ENCODE peak calls at places on chromosome 2, in four cellular contexts. N, S, X and R are unnamed samples. For H3K36me3, the result is how much of the 10 kb centered on the place peaks cover.

GRCh38 chr2:212897296-212897695 is 254.1 kb downstream of the IKZF2 start:
- DNase-seq in S (no peak), N (no peak), X (no peak), R (no peak)

GRCh38 chr2:105809099-105809473 is 64.4 kb downstream of the NCK2 start:
- DNase-seq in N (no peak), S (no peak), X (no peak), R (no peak)

GRCh38 chr2:207258191-207258991 is 92.6 kb upstream of the KLF7 start:
- DNase-seq in X (no peak), N (peak), S (no peak), R (peak)

GRCh38 chr2:101753207-101753616 is 55.7 kb downstream of the MAP4K4 start:
- DNase-seq in N (no peak), S (no peak), X (no peak), R (peak)

GRCh38 chr2:232315049-232315922 is 63.3 kb upstream of the ALPP start:
- DNase-seq in X (no peak), S (peak), N (peak), R (no peak)

GRCh38 chr2:28381225-28382180 is 11.2 kb upstream of the FOSL2 start:
- DNase-seq in X (no peak), N (no peak), S (no peak), R (no peak)

GRCh38 chr2:113342650-113343049 is 63.9 kb upstream of the PAX8 start:
- DNase-seq in X (no peak), N (no peak), S (no peak), R (no peak)

GRCh38 chr2:127762846-127763245 is 48.1 kb downstream of the WDR33 start:
- DNase-seq in S (no peak), X (no peak), N (no peak), R (no peak)

GRCh38 chr2:21710031-21710430 is 586.3 kb downstream of the TDRD15 start:
- DNase-seq in X (no peak), N (no peak), S (no peak), R (no peak)

GRCh38 chr2:207129821-207130220 is 35.9 kb downstream of the KLF7 start:
- DNase-seq in X (no peak), S (no peak), N (no peak), R (no peak)

GRCh38 chr2:48510329-48510728 is 19.6 kb upstream of the STON1 start:
- DNase-seq in X (no peak), N (peak), S (no peak), R (no peak)

GRCh38 chr2:55995206-55995605 is 71.6 kb upstream of the EFEMP1 start:
- DNase-seq in N (peak), S (no peak), X (no peak), R (no peak)

GRCh38 chr2:166333809-166334208 is 41.9 kb downstream of the SCN9A start:
- DNase-seq in X (no peak), S (no peak), N (peak), R (no peak)

GRCh38 chr2:118062048-118062447 is 26.2 kb upstream of the INSIG2 start:
- DNase-seq in S (no peak), N (no peak), X (no peak), R (no peak)

GRCh38 chr2:79511320-79511951 is 1.4 kb upstream of the CTNNA2 start:
- DNase-seq in X (peak), N (peak), S (peak), R (peak)

GRCh38 chr2:30273574-30273929 is 42.2 kb downstream of the LBH start:
- DNase-seq in N (peak), S (no peak), X (no peak), R (no peak)

DNA sequence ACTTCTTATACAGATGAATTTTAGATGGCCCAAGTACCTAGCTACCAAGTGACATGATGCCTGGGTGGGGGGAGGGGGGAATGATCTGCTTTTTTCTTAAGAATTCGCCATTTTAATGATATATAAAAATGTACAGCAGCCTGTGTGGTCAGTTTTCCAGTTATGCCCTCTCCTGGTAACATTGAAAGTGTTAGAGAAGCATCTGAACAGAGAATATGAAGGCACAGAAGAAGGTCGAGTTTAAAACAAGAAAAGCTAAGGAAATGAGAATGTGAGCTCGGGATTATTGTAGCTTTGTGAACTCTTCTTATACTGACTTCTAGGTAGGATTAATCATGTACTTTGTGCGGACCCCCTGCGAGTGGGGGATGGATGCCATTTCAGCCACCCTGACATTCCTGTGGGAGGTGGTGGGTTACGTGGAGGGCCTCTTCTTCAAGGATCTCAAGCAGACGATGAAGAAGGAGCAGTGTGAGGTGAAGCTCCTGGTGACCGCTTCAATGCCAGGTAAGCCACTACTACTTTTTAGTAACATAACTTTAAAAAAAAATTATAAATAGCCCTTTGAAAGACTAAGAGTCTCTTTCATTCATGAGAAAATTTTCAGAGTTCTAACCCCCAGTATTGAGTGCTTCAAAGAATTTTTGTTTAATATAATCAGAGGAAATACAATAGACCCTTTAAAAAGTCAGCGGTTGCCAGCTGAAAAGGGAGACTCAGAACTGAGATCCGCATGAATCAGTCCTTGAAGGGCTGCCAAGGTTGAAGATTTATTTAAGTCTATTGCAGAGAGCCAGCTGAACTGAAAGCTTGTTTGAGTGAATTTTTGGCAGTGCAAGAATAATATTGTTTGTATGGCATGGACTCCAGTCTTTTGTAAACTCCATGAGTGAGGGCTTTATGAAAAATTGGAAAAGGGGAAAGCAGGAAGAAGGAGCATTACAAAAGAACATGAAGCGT is 68.7 kb upstream of the RPE start:
- DNase-seq in N (peak), X (no peak), S (no peak), R (no peak)
- H3K4me3 ChIP-seq in N (no peak), X (no peak), S (no peak), R (no peak)

GRCh38 chr2:241224851-241225438 is 36.5 kb downstream of the ANO7 start:
- DNase-seq in N (no peak), X (no peak), S (no peak), R (no peak)
- H3K36me3 ChIP-seq in N (under half), X (under half), S (under half), R (under half)

GRCh38 chr2:196168181-196168580 is 3.2 kb downstream of the STK17B start:
- DNase-seq in X (no peak), S (peak), N (peak), R (peak)

GRCh38 chr2:196166876-196167275 is 4.5 kb downstream of the STK17B start:
- DNase-seq in S (peak), N (peak), X (no peak), R (no peak)

GRCh38 chr2:196170202-196170680 is 1.1 kb downstream of the STK17B start:
- DNase-seq in S (peak), N (peak), X (no peak), R (peak)

GRCh38 chr2:196169521-196169920 is 1.9 kb downstream of the STK17B start:
- DNase-seq in S (peak), N (peak), X (no peak), R (no peak)

DNA sequence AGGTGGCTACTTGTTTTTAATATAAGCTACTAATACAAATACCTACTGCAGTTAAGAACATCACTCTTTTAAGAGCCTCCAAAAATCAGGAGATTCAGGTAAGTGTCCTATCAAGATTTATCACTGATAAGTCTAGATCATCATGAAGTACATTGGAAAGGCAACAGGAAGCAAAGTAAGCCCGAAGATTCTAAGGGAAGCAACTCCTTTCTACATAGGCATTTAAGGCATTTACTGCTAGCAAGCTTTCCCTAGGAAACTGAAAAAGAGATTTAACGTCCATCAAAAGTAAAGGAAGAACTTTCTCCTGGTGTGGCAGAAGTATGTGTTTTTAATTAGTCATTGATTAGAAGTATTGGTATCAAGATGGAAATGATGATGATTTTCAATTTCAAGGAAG is 3.7 kb downstream of the STK17B start:
- DNase-seq in S (peak), X (no peak), N (no peak), R (no peak)
- H3K4me3 ChIP-seq in S (peak), X (no peak), N (peak), R (no peak)

GRCh38 chr2:54967269-54967668 is 83.0 kb downstream of the RTN4 start:
- DNase-seq in S (no peak), X (no peak), N (no peak), R (no peak)
- H3K36me3 ChIP-seq in S (under half), X (under half), N (under half), R (under half)

GRCh38 chr2:130335226-130335625 is 7.5 kb upstream of the IMP4 start:
- DNase-seq in X (no peak), S (no peak), N (no peak), R (no peak)

GRCh38 chr2:130336150-130336876 is 6.4 kb upstream of the IMP4 start:
- DNase-seq in S (no peak), X (no peak), N (no peak), R (no peak)

GRCh38 chr2:130334026-130334425 is 8.7 kb upstream of the IMP4 start:
- DNase-seq in N (no peak), X (no peak), S (no peak), R (no peak)

GRCh38 chr2:130328710-130329109 is 14.0 kb upstream of the IMP4 start:
- DNase-seq in S (no peak), X (no peak), N (peak), R (no peak)

DNA sequence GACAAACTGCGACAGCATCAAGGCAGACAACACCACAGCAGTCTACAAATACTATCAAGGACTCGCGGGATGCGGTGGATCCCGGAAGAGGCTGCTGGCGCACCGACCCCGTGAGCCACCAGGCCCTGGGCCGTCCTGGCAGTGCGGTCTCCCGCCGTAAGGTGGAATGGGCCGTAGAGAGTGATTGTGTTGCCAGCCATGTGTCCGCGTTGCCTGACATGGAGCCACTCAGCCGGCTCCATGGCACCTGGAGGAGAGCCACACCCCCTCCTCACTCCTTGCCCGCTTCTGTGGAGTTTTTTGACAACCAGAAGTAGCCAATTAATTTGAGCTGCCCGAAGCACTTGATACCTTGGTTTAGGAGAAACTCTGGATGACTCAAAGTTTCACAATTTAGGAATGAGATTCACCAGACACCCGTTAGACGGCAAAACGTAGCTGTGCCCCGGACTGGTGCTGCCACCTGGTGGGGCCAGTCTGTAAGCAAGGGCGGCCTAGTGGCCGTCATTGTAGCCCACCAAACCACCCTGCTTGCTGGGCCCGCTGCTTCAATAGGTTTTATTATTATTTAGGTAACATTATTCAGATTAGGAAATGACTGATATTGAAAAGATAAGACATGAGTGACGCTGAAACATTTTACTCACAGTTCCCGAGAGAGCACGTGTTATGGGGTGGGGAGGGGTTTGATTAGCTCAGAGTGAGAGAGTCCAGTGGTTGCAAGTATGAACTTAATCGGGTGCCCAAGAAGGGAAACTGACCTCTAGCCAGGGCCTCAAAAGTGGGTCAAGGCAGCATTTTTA is 10.2 kb upstream of the IMP4 start:
- DNase-seq in N (peak), X (no peak), S (peak), R (peak)
- H3K4me3 ChIP-seq in N (peak), X (peak), S (no peak), R (no peak)